ENCODE peak calls at places on chromosome 5, in seven cellular contexts. S, A, P, E, D, W and F are unnamed samples.

GRCh38 chr5:54013556-54014157 is 296.7 kb downstream of the ARL15 start:
- DNase-seq in S (peak; percentile 69), A (no peak), P (no peak), E (no peak), D (no peak), W (no peak), F (no peak)

GRCh38 chr5:111551120-111551519 is 38.8 kb upstream of the STARD4 start:
- DNase-seq in S (no peak), A (no peak), P (no peak), E (no peak), D (peak; percentile 55), W (no peak), F (no peak)

GRCh38 chr5:104998572-104998971 is 1436.0 kb upstream of the NUDT12 start:
- DNase-seq in S (no peak), A (no peak), P (no peak), E (no peak), D (peak; percentile 1), W (no peak), F (no peak)

GRCh38 chr5:116896001-116896400 is 321.4 kb upstream of the SEMA6A start:
- DNase-seq in S (no peak), A (no peak), P (no peak), E (no peak), D (no peak), W (no peak), F (no peak)

GRCh38 chr5:7629559-7629958 is 221.4 kb downstream of the CFAP90 start:
- DNase-seq in S (no peak), A (no peak), P (no peak), E (no peak), D (peak; percentile 87), W (peak; percentile 68), F (no peak)

GRCh38 chr5:146647656-146648199 is 131.7 kb upstream of the GPR151 start:
- DNase-seq in S (no peak), A (no peak), P (peak; percentile 18), E (no peak), D (peak; percentile 60), W (peak; percentile 86), F (no peak)

GRCh38 chr5:132019857-132020555 is 8.5 kb upstream of the ACSL6 start:
- DNase-seq in S (no peak), A (peak; percentile 4), P (no peak), E (no peak), D (no peak), W (no peak), F (no peak)

GRCh38 chr5:180208435-180209081 is 453 bp downstream of the RASGEF1C start:
- DNase-seq in S (no peak), A (peak; percentile 93), P (no peak), E (peak; percentile 75), D (peak; percentile 52), W (peak; percentile 8), F (no peak)

GRCh38 chr5:10192309-10192708 is 57.4 kb downstream of the ATPSCKMT start:
- DNase-seq in S (peak; percentile 84), A (no peak), P (no peak), E (no peak), D (no peak), W (no peak), F (no peak)

GRCh38 chr5:135206862-135207261 is 172.8 kb upstream of the PITX1 start:
- DNase-seq in S (no peak), A (no peak), P (no peak), E (no peak), D (no peak), W (no peak), F (no peak)

GRCh38 chr5:148653840-148654781 is at the start of gene HTR4:
- DNase-seq in S (no peak), A (peak; percentile 67), P (no peak), E (no peak), D (peak; percentile 40), W (no peak), F (no peak)

GRCh38 chr5:180898621-180899246 is at the start of gene BTNL8:
- DNase-seq in S (no peak), A (no peak), P (no peak), E (no peak), D (no peak), W (no peak), F (no peak)

GRCh38 chr5:1751864-1752822 is 47.5 kb downstream of the MRPL36 start:
- DNase-seq in S (no peak), A (peak; percentile 53), P (no peak), E (no peak), D (no peak), W (no peak), F (no peak)

GRCh38 chr5:109467058-109467457 is 57.3 kb upstream of the PJA2 start:
- DNase-seq in S (no peak), A (no peak), P (no peak), E (no peak), D (no peak), W (no peak), F (no peak)

GRCh38 chr5:112655513-112655912 is 82.2 kb upstream of the APC start:
- DNase-seq in S (no peak), A (no peak), P (no peak), E (no peak), D (no peak), W (no peak), F (no peak)

GRCh38 chr5:90308787-90309585 is 100.6 kb downstream of the CETN3 start:
- DNase-seq in S (no peak), A (no peak), P (no peak), E (no peak), D (no peak), W (no peak), F (peak; percentile 44)

GRCh38 chr5:15993934-15994333 is 185.7 kb downstream of the MARCHF11 start:
- DNase-seq in S (no peak), A (peak; percentile 7), P (no peak), E (no peak), D (no peak), W (no peak), F (no peak)

GRCh38 chr5:141635646-141636045 is 1.0 kb downstream of the HDAC3 start:
- DNase-seq in S (no peak), A (no peak), P (no peak), E (no peak), D (no peak), W (no peak), F (no peak)

GRCh38 chr5:180437336-180437735 is 56.8 kb upstream of the CNOT6 start:
- DNase-seq in S (no peak), A (no peak), P (no peak), E (no peak), D (no peak), W (no peak), F (no peak)

GRCh38 chr5:34656001-34656699 is at the start of gene RAI14:
- DNase-seq in S (peak; percentile 93), A (peak; percentile 92), P (peak; percentile 58), E (peak; percentile 94), D (peak; percentile 84), W (peak; percentile 58), F (peak; percentile 41)

GRCh38 chr5:172361566-172362238 is 78.1 kb upstream of the UBTD2 start:
- DNase-seq in S (peak; percentile 93), A (no peak), P (no peak), E (no peak), D (no peak), W (no peak), F (no peak)

GRCh38 chr5:144117412-144117811 is 53.0 kb downstream of the YIPF5 start:
- DNase-seq in S (no peak), A (no peak), P (no peak), E (no peak), D (no peak), W (no peak), F (no peak)